ENCODE peak calls at places on chromosome 13, in nine cellular contexts. A, V, Z, X, N, G, F, K and T are unnamed samples.

GRCh38 chr13:43905435-43906031 is 25.8 kb downstream of the LACC1 start:
- DNase-seq in A (no peak), V (peak; percentile 77), Z (no peak), X (peak; percentile 80), N (no peak), G (peak; percentile 44), F (peak; percentile 58), K (peak; percentile 46), T (no peak)

GRCh38 chr13:96899946-96900345 is 94.3 kb downstream of the OXGR1 start:
- DNase-seq in A (no peak), V (no peak), Z (no peak), X (no peak), N (no peak), G (no peak), F (no peak), K (no peak), T (no peak)

GRCh38 chr13:20142019-20142926 is 18.6 kb downstream of the GJA3 start:
- DNase-seq in A (no peak), V (no peak), Z (no peak), X (no peak), N (no peak), G (no peak), F (no peak), K (no peak), T (no peak)

GRCh38 chr13:65112123-65113075 is 2117.7 kb downstream of the PCDH9 start:
- DNase-seq in A (no peak), V (peak; percentile 55), Z (no peak), X (peak; percentile 63), N (no peak), G (no peak), F (peak; percentile 66), K (no peak), T (no peak)

GRCh38 chr13:63124863-63125262 is 1709.2 kb upstream of the PCDH20 start:
- DNase-seq in A (no peak), V (peak; percentile 60), Z (no peak), X (peak; percentile 36), N (no peak), G (no peak), F (peak; percentile 25), K (no peak), T (no peak)

GRCh38 chr13:99967498-99967883 is 4.1 kb downstream of the ZIC5 start:
- DNase-seq in A (no peak), V (no peak), Z (no peak), X (no peak), N (no peak), G (no peak), F (no peak), K (no peak), T (no peak)

GRCh38 chr13:110309661-110310524 is 2.8 kb downstream of the COL4A2 start:
- DNase-seq in A (no peak), V (no peak), Z (no peak), X (no peak), N (no peak), G (no peak), F (no peak), K (no peak), T (no peak)

GRCh38 chr13:110103026-110103425 is 203.9 kb downstream of the COL4A1 start:
- DNase-seq in A (no peak), V (no peak), Z (no peak), X (no peak), N (no peak), G (no peak), F (peak; percentile 29), K (no peak), T (no peak)

GRCh38 chr13:51576754-51577153 is 7.5 kb upstream of the WDFY2 start:
- DNase-seq in A (no peak), V (no peak), Z (no peak), X (no peak), N (no peak), G (no peak), F (no peak), K (no peak), T (no peak)

GRCh38 chr13:51524312-51524711 is 60.0 kb upstream of the WDFY2 start:
- DNase-seq in A (no peak), V (peak; percentile 44), Z (no peak), X (peak; percentile 69), N (no peak), G (no peak), F (peak; percentile 16), K (no peak), T (no peak)

GRCh38 chr13:63700366-63700765 is 2284.7 kb upstream of the PCDH20 start:
- DNase-seq in A (no peak), V (no peak), Z (no peak), X (no peak), N (no peak), G (no peak), F (no peak), K (no peak), T (no peak)

GRCh38 chr13:85313761-85314503 is 485.3 kb downstream of the SLITRK6 start:
- DNase-seq in A (no peak), V (peak; percentile 46), Z (no peak), X (peak; percentile 78), N (no peak), G (no peak), F (peak; percentile 77), K (no peak), T (no peak)

GRCh38 chr13:98466634-98467236 is 110.2 kb downstream of the STK24 start:
- DNase-seq in A (no peak), V (peak; percentile 55), Z (no peak), X (peak; percentile 50), N (no peak), G (no peak), F (peak; percentile 59), K (no peak), T (peak; percentile 53)

GRCh38 chr13:97043302-97043701 is 49.0 kb upstream of the OXGR1 start:
- DNase-seq in A (no peak), V (no peak), Z (no peak), X (no peak), N (no peak), G (no peak), F (peak; percentile 67), K (no peak), T (no peak)

GRCh38 chr13:60662595-60662994 is 265.6 kb downstream of the TDRD3 start:
- DNase-seq in A (no peak), V (no peak), Z (no peak), X (no peak), N (no peak), G (no peak), F (no peak), K (no peak), T (no peak)

GRCh38 chr13:44622701-44623100 is 46.6 kb upstream of the TSC22D1 start:
- DNase-seq in A (no peak), V (no peak), Z (no peak), X (no peak), N (no peak), G (no peak), F (no peak), K (no peak), T (no peak)

GRCh38 chr13:33642374-33643065 is 175.4 kb upstream of the RFC3 start:
- DNase-seq in A (no peak), V (peak; percentile 72), Z (no peak), X (peak; percentile 32), N (no peak), G (no peak), F (peak; percentile 37), K (peak; percentile 36), T (peak; percentile 55)

GRCh38 chr13:23668557-23668956 is 98.3 kb downstream of the TNFRSF19 start:
- DNase-seq in A (no peak), V (no peak), Z (no peak), X (no peak), N (no peak), G (no peak), F (no peak), K (no peak), T (no peak)

GRCh38 chr13:85864963-85865530 is 65.8 kb upstream of the SLITRK6 start:
- DNase-seq in A (no peak), V (peak; percentile 38), Z (no peak), X (peak; percentile 52), N (no peak), G (no peak), F (peak; percentile 3), K (no peak), T (no peak)

GRCh38 chr13:23656637-23657036 is 86.4 kb downstream of the TNFRSF19 start:
- DNase-seq in A (no peak), V (peak; percentile 98), Z (no peak), X (no peak), N (no peak), G (no peak), F (peak; percentile 95), K (no peak), T (no peak)

DNA sequence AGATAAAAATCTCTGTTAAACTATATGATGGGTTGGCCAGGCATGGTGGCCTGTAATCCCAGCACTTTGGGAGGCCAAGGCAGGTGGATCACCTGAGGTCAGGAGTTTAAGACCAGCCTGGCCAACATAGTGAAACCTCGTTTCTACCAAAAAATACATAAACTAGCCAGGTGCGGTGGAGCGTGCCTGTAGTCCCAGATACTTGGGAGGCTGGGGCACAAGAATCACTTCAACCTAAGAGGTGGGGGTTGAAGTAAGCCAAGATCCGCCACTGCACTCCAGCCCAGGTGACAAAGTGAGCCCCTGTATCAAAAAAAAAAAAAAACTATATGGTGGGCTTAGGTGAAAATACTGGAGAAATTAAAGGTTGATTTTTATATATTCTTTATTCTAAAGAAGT is 11.3 kb downstream of the TBC1D4 start:
- DNase-seq in A (no peak), V (no peak), Z (no peak), X (no peak), N (no peak), G (no peak), F (no peak), K (no peak), T (no peak)
- H3K4me1 ChIP-seq in A (no peaks in the 10 kb centered on the region), V (no peaks in the 10 kb centered on the region), Z (no peaks in the 10 kb centered on the region), X (no peaks in the 10 kb centered on the region), N (no peaks in the 10 kb centered on the region), G (no peaks in the 10 kb centered on the region), F (no peaks in the 10 kb centered on the region), K (no peaks in the 10 kb centered on the region), T (peaks cover 59% of the 10 kb centered on the region)

GRCh38 chr13:89402211-89402610 is 1731.0 kb downstream of the SLITRK5 start:
- DNase-seq in A (no peak), V (no peak), Z (no peak), X (no peak), N (no peak), G (no peak), F (no peak), K (no peak), T (no peak)
- H3K9me3 ChIP-seq in A (no peaks in the 10 kb centered on the region), V (no peaks in the 10 kb centered on the region), Z (no peaks in the 10 kb centered on the region), X (no peaks in the 10 kb centered on the region), N (no peaks in the 10 kb centered on the region), G (no peaks in the 10 kb centered on the region), F (no peaks in the 10 kb centered on the region), K (no peaks in the 10 kb centered on the region), T (peaks cover 5% of the 10 kb centered on the region)

GRCh38 chr13:114099918-114100445 is 32.4 kb downstream of the RASA3 start:
- DNase-seq in A (no peak), V (peak; percentile 44), Z (peak; percentile 45), X (peak; percentile 66), N (no peak), G (peak; percentile 58), F (peak; percentile 59), K (no peak), T (peak; percentile 58)
- H3K4me1 ChIP-seq in A (peaks cover 26% of the 10 kb centered on the region), V (peaks cover 36% of the 10 kb centered on the region), Z (no peaks in the 10 kb centered on the region), X (no peaks in the 10 kb centered on the region), N (no peaks in the 10 kb centered on the region), G (peaks cover 80% of the 10 kb centered on the region), F (peaks cover 21% of the 10 kb centered on the region), K (peaks cover 4% of the 10 kb centered on the region), T (peaks cover 38% of the 10 kb centered on the region)

DNA sequence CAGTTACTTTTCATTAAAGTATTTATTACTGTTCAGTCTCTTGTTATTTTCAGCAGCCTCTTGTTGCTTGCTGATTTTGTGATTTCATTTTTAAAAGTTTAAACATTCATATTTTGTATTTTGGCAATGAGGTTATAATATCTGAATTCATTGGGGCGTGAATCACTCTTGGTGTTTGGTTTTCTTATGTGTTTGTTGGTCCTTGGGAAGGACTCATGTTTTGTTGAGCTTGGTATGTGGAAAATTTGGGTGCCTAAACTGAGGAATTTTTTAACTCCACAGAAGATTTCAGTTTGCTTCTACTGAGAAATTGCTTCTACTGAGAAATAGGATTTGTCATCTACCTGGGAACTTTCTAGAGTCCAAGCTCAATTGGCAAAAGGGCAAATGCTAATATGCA is 38.2 kb downstream of the PDS5B start:
- DNase-seq in A (no peak), V (peak; percentile 12), Z (no peak), X (no peak), N (no peak), G (no peak), F (peak; percentile 55), K (no peak), T (no peak)
- H3K9me3 ChIP-seq in A (peaks cover 6% of the 10 kb centered on the region), V (peaks cover 4% of the 10 kb centered on the region), Z (peaks cover 20% of the 10 kb centered on the region), X (peaks cover 12% of the 10 kb centered on the region), N (peaks cover 4% of the 10 kb centered on the region), G (no peaks in the 10 kb centered on the region), F (no peaks in the 10 kb centered on the region), K (no peaks in the 10 kb centered on the region), T (peaks cover 12% of the 10 kb centered on the region)